ENCODE peak calls at places on chromosomes 1 and 21, in seven cellular contexts. F is endothelial cell, U is type B pancreatic cell, N is pancreas, H is left ventricle myocardium inferior, R is GM23338, E is heart right ventricle. X is an unnamed sample.

GRCh38 chr1:183178490-183178889 is 7.6 kb upstream of the LAMC2 start:
- DNase-seq in F (no peak), U (no peak), N (no peak), H (no peak), R (no peak), E (no peak), X (no peak)

GRCh38 chr1:31413405-31414005 is 492 bp downstream of the SERINC2 start:
- DNase-seq in F (peak), U (no peak), N (peak), H (peak), R (peak), E (peak), X (peak)

GRCh38 chr1:64881281-64881680 is 85.1 kb downstream of the JAK1 start:
- DNase-seq in F (no peak), U (no peak), N (no peak), H (no peak), R (no peak), E (no peak), X (no peak)

GRCh38 chr1:32816676-32817158 is 441 bp downstream of the YARS1 start:
- DNase-seq in F (peak), U (no peak), N (no peak), H (no peak), R (peak), E (no peak), X (no peak)

GRCh38 chr21:36694593-36695282 is 4.2 kb upstream of the SIM2 start:
- DNase-seq in F (peak), U (no peak), N (no peak), H (no peak), R (no peak), E (no peak), X (no peak)

GRCh38 chr1:180722586-180722985 is 90.8 kb downstream of the XPR1 start:
- DNase-seq in F (no peak), U (no peak), N (no peak), H (no peak), R (no peak), E (no peak), X (no peak)

GRCh38 chr1:48526045-48526714 is 54.2 kb upstream of the SPATA6 start:
- DNase-seq in F (no peak), U (no peak), N (no peak), H (no peak), R (no peak), E (no peak), X (no peak)

GRCh38 chr1:20999525-21000244 is 177.0 kb downstream of the EIF4G3 start:
- DNase-seq in F (no peak), U (no peak), N (no peak), H (no peak), R (no peak), E (no peak), X (no peak)

GRCh38 chr1:167114725-167115124 is 20.9 kb downstream of the STYXL2 start:
- DNase-seq in F (no peak), U (no peak), N (no peak), H (no peak), R (no peak), E (no peak), X (no peak)

GRCh38 chr1:92065042-92065441 is 10.2 kb downstream of the SETSIP start:
- DNase-seq in F (no peak), U (no peak), N (no peak), H (no peak), R (peak), E (no peak), X (no peak)
- TF ChIP-seq CTCF in F (no peak), U (no peak), N (no peak), H (no peak), R (peak), E (no peak), X (no peak)

GRCh38 chr1:91764471-91765115 is 121.4 kb downstream of the TGFBR3 start:
- DNase-seq in F (peak), U (no peak), N (no peak), H (no peak), R (peak), E (no peak), X (no peak)
- TF ChIP-seq CTCF in F (no peak), U (peak), N (no peak), H (no peak), R (peak), E (no peak), X (no peak)

GRCh38 chr1:228263636-228264035 is 55.8 kb downstream of the OBSCN start:
- DNase-seq in F (no peak), U (no peak), N (no peak), H (no peak), R (no peak), E (no peak), X (no peak)

GRCh38 chr1:228264100-228264816 is 56.4 kb downstream of the OBSCN start:
- DNase-seq in F (no peak), U (no peak), N (no peak), H (no peak), R (no peak), E (no peak), X (no peak)

GRCh38 chr1:228267962-228268890 is 60.4 kb downstream of the OBSCN start:
- DNase-seq in F (peak), U (no peak), N (no peak), H (peak), R (peak), E (peak), X (no peak)

GRCh38 chr1:228262475-228262874 is 54.6 kb downstream of the OBSCN start:
- DNase-seq in F (no peak), U (no peak), N (no peak), H (no peak), R (no peak), E (no peak), X (no peak)

GRCh38 chr1:228265167-228265566 is 57.3 kb downstream of the OBSCN start:
- DNase-seq in F (no peak), U (no peak), N (no peak), H (no peak), R (no peak), E (no peak), X (no peak)
- TF ChIP-seq CTCF in F (peak), U (peak), N (no peak), H (peak), R (no peak), E (peak), X (no peak)

DNA sequence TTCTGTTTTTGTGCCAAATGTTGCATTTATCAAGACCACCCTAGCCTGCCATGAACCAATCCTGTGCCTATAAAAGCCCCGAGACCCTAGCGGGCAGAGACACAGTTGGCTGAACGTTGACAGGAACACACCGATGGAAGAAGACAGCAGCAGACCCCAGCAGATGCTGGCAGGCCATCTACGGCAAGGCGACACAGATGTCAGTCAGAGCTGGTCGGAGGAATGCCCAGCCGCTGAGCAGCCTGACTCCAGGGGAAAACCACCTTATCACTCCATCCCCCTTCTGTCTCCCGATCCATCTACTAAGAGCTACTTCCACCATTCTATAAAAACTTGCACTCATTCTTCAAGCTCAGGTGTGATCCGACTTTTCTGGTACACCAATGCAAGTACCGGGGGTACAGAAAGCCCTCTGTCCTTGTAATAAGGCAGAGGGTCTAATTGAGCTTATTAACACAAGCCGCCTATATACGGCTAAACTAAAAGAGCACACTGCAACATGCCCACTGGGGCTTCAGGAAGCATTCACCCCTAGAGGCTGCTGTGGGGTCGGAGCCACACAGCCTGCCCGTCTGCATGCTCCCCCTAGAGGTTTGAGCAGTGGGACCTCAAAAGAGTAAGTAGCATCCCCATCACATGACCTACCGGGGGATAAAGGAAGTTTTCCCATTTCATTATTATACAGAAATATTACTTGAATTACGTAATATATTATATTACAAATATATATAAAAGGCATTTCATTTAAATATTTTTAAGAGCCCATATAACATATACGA is 1156.3 kb upstream of the B3GALT2 start:
- DNase-seq in F (no peak), U (no peak), N (no peak), H (no peak), R (peak), E (no peak), X (no peak)
- TF ChIP-seq CTCF in F (no peak), U (peak), N (no peak), H (no peak), R (peak), E (no peak), X (peak)

GRCh38 chr1:147337040-147337439 is 94.6 kb downstream of the CHD1L start:
- DNase-seq in F (peak), U (no peak), N (no peak), H (no peak), R (peak), E (no peak), X (no peak)

GRCh38 chr1:147341246-147341645 is 98.8 kb downstream of the CHD1L start:
- DNase-seq in F (no peak), U (no peak), N (no peak), H (no peak), R (no peak), E (no peak), X (no peak)

GRCh38 chr1:147336290-147336689 is 93.8 kb downstream of the CHD1L start:
- DNase-seq in F (no peak), U (no peak), N (no peak), H (no peak), R (peak), E (no peak), X (no peak)

GRCh38 chr1:147334292-147334691 is 91.8 kb downstream of the CHD1L start:
- DNase-seq in F (no peak), U (no peak), N (no peak), H (no peak), R (no peak), E (no peak), X (no peak)

DNA sequence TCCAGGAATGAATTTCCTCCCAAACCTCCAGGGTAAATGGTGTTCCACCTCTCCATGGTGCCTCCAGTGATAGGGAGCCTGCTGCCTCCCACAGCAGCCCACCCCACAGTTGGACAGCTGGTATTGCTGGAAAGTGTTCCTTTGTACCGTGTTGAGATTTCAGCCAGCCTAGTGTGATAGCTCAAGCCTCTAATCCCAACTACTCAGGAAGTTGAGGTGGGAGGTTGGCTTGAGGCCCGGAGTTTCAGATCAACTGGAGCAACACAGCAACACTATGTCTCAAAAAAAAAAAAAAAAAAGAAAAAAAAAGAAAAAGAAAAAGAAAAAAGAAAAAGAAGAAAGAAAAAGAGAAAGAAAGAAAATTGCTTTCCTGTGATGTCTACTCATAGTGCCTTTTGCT is 96.1 kb downstream of the CHD1L start:
- DNase-seq in F (no peak), U (no peak), N (no peak), H (no peak), R (no peak), E (no peak), X (no peak)
- TF ChIP-seq CTCF in F (no peak), U (no peak), N (no peak), H (no peak), R (no peak), E (no peak), X (no peak)

DNA sequence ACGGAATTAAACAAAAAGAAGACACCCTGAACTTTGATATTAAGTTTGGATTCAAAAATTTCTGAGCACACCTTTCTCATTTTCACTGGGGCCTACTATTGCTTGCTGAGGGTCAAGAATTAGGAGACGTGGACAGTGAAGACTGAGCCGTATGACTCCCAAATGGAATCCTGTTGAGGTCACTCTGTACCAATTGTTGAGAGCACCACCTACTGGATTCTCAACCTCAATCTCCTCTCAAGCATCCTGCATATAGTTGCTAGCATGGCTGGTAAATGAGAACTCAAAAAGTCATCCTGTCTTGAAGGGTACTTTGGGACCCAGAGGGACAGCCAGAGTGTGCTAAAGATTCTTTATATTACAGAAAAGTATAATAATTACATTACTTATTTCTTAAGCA is 20.2 kb upstream of the MTR start:
- DNase-seq in F (no peak), U (no peak), N (no peak), H (no peak), R (peak), E (no peak), X (no peak)
- TF ChIP-seq CTCF in F (no peak), U (peak), N (peak), H (peak), R (peak), E (peak), X (no peak)

X was measured in Calu3.